ENCODE peak calls at places on chromosomes 7 and 10, in four cellular contexts. V, C, H and G are unnamed samples.

GRCh38 chr7:20993693-20994092 is 207.0 kb upstream of the SP8 start:
- DNase-seq in V (no peak), C (no peak), H (no peak), G (no peak)

GRCh38 chr10:112614072-112614471 is 167.1 kb downstream of the VTI1A start:
- DNase-seq in V (no peak), C (no peak), H (no peak), G (no peak)

GRCh38 chr7:156073366-156074052 is 261.2 kb upstream of the SHH start:
- DNase-seq in V (no peak), C (no peak), H (no peak), G (no peak)

GRCh38 chr10:113880236-113880635 is 25.8 kb downstream of the NHLRC2 start:
- DNase-seq in V (no peak), C (no peak), H (no peak), G (no peak)

GRCh38 chr7:8216291-8216690 is 45.7 kb downstream of the ICA1 start:
- DNase-seq in V (no peak), C (no peak), H (no peak), G (no peak)

GRCh38 chr10:75228834-75229233 is 6.9 kb downstream of the COMTD1 start:
- DNase-seq in V (no peak), C (no peak), H (no peak), G (no peak)

GRCh38 chr7:78863248-78863647 is 590.2 kb downstream of the MAGI2 start:
- DNase-seq in V (no peak), C (no peak), H (no peak), G (no peak)

GRCh38 chr7:92133133-92133736 is 1.0 kb downstream of the CYP51A1 start:
- DNase-seq in V (no peak), C (no peak), H (no peak), G (no peak)

GRCh38 chr10:66642217-66642616 is 283.6 kb upstream of the LRRTM3 start:
- DNase-seq in V (no peak), C (no peak), H (no peak), G (no peak)

GRCh38 chr7:110604885-110605284 is 486.0 kb upstream of the LRRN3 start:
- DNase-seq in V (no peak), C (no peak), H (no peak), G (no peak)

GRCh38 chr7:136116186-136116585 is 139.0 kb upstream of the MTPN start:
- DNase-seq in V (no peak), C (no peak), H (no peak), G (no peak)

GRCh38 chr7:128890306-128891109 is 20.0 kb downstream of the KCP start:
- DNase-seq in V (no peak), C (no peak), H (no peak), G (no peak)

GRCh38 chr10:126783806-126784205 is 113.3 kb upstream of the C10orf90 start:
- DNase-seq in V (no peak), C (no peak), H (no peak), G (no peak)

GRCh38 chr10:101682172-101682825 is 12.7 kb downstream of the FBXW4 start:
- DNase-seq in V (no peak), C (no peak), H (no peak), G (no peak)

GRCh38 chr10:11713186-11713743 is 28.9 kb upstream of the ECHDC3 start:
- DNase-seq in V (peak), C (no peak), H (peak), G (no peak)

GRCh38 chr7:55019329-55019690 is 493 bp downstream of the EGFR start:
- DNase-seq in V (no peak), C (no peak), H (no peak), G (peak)

DNA sequence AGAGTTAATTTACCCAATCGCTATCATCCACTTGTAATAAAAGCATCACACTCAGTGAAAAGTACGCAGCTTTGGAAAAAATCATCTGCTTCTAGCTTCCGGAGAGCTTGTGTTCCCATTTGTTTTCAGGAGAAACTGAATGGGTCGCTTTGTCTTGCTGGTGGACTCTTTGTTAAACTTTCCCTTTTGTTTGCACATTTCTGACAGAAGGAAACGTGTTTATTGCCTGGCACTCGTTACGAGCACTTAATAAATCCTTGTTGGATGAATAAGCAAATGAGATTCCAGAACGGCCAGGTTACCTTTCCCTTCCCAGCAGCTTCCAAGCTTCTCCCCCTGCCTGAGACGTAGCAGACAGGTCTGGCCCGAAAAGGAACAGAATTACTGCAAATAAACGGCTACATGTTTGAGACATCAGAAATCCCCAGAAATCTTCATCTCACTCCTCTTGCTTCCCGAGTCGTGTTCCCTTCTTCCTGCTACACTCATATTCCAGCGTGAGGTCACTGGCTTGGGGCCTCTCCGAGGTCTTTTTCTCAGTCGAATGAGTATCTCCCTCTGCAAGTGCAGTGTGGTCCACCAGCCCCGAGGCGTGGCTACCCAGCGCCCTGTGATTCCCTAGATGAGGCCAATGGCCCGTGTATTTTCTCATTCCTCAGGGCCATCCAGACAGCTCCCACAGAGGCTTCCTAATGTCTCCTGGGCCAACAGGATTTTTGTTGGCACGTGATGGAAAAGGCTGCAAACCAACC is 167.2 kb downstream of the FRMD4A start:
- DNase-seq in V (no peak), C (no peak), H (no peak), G (no peak)
- TF ChIP-seq FOXM1 in V (no peak), C (no peak), H (no peak), G (no peak)

GRCh38 chr10:18104223-18104872 is 35.9 kb upstream of the CACNB2 start:
- DNase-seq in V (no peak), C (peak), H (peak), G (peak)
- TF ChIP-seq TARDBP in V (no peak), C (no peak), H (no peak), G (no peak)

GRCh38 chr7:93475811-93476210 is 98.7 kb downstream of the CALCR start:
- DNase-seq in V (no peak), C (no peak), H (no peak), G (no peak)

DNA sequence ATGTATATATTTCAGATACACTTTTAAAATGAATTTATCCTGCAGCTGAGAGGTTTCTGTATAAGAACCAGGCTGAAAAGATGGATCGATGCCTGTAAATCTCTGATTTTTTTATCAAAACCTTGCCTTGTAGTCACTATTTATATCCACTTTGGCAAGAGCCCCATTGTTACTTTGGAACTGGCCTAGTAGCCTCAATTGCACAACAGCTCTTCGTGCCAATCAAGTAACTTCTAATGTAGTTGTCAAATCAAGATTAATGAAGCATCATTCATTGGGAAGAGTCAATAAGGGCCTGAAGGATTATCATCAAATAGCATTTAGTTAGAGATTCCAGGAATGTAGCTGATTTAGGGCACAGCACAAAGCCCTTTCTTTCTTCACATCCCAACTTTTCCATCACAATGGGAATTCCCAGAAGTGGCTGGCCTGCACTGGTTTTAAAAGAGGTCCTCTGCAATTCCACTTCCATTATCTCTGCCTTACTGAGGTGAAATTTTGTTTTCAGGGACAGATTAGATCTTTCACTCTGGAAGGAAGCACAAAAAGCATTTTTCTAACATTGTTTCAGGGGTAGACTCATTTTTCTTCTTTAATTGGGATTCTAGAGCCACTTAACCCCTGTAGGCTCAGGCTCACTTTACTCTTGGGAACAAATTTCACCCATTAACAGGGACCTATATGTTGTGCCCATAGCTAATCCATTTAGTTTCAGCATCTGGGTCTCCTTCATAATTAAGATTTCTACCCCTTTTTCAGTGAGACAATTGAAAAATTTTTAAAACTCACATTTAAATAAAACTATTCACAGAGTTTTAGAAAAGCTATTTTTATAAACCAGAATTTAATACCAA is 97.8 kb downstream of the CALCR start:
- DNase-seq in V (no peak), C (no peak), H (no peak), G (no peak)
- TF ChIP-seq FOXM1 in V (no peak), C (no peak), H (no peak), G (no peak)

GRCh38 chr10:77274046-77274795 is 363.4 kb downstream of the KCNMA1 start:
- DNase-seq in V (no peak), C (no peak), H (no peak), G (no peak)
- TF ChIP-seq TARDBP in V (no peak), C (no peak), H (no peak), G (no peak)

DNA sequence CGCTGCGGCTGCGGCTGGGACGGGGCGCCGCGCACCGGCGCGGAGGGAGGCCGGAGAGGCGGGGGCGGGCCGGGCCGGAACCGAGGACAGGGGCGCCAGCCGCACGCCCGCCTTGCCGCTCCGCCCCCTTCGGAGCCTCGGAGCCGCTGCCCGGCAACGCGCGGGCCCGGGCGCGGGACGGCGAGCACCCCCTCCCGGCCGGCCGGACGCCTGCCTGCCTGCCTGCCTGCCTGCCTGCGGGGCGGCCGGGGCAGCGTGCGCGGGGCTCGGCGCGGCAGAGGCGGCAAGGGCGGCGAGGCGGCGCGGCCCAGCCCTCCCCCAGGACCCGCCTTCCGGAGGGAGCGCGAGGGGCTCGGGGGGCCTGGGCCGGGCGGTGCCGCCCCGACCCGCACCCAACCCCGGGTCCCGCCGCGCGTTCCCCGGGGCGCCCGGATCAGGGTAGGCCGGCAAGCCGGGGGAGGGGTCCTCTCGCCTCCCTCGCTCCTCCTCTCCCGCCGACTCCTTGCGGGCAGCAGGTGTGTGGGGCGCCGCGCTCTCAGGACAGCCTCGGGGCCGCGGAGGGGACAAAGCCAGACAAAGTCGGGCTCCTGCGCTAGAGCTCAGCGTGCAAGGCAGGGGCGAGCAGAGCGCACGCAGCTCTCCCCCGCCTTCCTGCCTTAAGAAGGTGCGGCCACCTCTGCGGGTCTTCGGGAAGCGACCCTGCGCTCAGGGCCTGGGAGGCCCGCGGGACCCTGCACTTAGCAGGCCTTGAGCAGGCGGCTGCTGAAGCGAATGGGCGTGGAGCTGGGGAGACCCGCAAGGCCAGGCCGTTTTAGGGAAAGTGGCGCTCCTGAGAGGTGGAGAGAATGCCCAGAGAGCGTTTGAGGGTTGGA is at the start of gene KIAA1549:
- DNase-seq in V (no peak), C (peak), H (peak), G (peak)
- TF ChIP-seq FOXM1 in V (no peak), C (no peak), H (no peak), G (peak)

GRCh38 chr10:103153765-103154197 is 39.3 kb downstream of the NT5C2 start:
- DNase-seq in V (no peak), C (peak), H (no peak), G (no peak)
- TF ChIP-seq TARDBP in V (no peak), C (no peak), H (no peak), G (no peak)